ENCODE peak calls at places on chromosome 1, in four cellular contexts. One of them, this sample, is unnamed.

GRCh38 chr1:243526180-243526579 is 270.3 kb downstream of the SDCCAG8 start:
- DNase-seq in DMS79 treated with DMSO at 0.1 percent for 48 hours: no peak
- DNase-seq in mucosa of descending colon: no peak
- DNase-seq in GM23338: no peak
- DNase-seq in this sample: no peak

GRCh38 chr1:6003568-6004411 is 11.6 kb upstream of the NPHP4 start:
- DNase-seq in DMS79 treated with DMSO at 0.1 percent for 48 hours: peak
- DNase-seq in mucosa of descending colon: no peak
- DNase-seq in GM23338: no peak
- DNase-seq in this sample: peak

GRCh38 chr1:180917306-180918065 is 4.8 kb downstream of the KIAA1614 start:
- DNase-seq in DMS79 treated with DMSO at 0.1 percent for 48 hours: no peak
- DNase-seq in mucosa of descending colon: no peak
- DNase-seq in GM23338: peak
- DNase-seq in this sample: no peak

GRCh38 chr1:59045636-59046035 is 251.3 kb upstream of the FGGY start:
- DNase-seq in DMS79 treated with DMSO at 0.1 percent for 48 hours: no peak
- DNase-seq in mucosa of descending colon: no peak
- DNase-seq in GM23338: no peak
- DNase-seq in this sample: no peak

GRCh38 chr1:165871311-165872067 is 44.1 kb downstream of the UCK2 start:
- DNase-seq in DMS79 treated with DMSO at 0.1 percent for 48 hours: no peak
- DNase-seq in mucosa of descending colon: peak
- DNase-seq in GM23338: peak
- DNase-seq in this sample: no peak

GRCh38 chr1:219991511-219991810 is 54.8 kb downstream of the EPRS1 start:
- DNase-seq in DMS79 treated with DMSO at 0.1 percent for 48 hours: no peak
- DNase-seq in mucosa of descending colon: no peak
- DNase-seq in GM23338: no peak
- DNase-seq in this sample: no peak

GRCh38 chr1:67317803-67318202 is 10.1 kb downstream of the IL12RB2 start:
- DNase-seq in DMS79 treated with DMSO at 0.1 percent for 48 hours: no peak
- DNase-seq in mucosa of descending colon: no peak
- DNase-seq in GM23338: no peak
- DNase-seq in this sample: no peak

GRCh38 chr1:37724575-37724974 is 32.3 kb downstream of the CDCA8 start:
- DNase-seq in DMS79 treated with DMSO at 0.1 percent for 48 hours: no peak
- DNase-seq in mucosa of descending colon: no peak
- DNase-seq in GM23338: no peak
- DNase-seq in this sample: no peak

GRCh38 chr1:212285685-212286436 is 651 bp downstream of the PPP2R5A start:
- DNase-seq in DMS79 treated with DMSO at 0.1 percent for 48 hours: no peak
- DNase-seq in mucosa of descending colon: peak
- DNase-seq in GM23338: peak
- DNase-seq in this sample: peak

GRCh38 chr1:177495878-177496277 is 325.1 kb downstream of the BRINP2 start:
- DNase-seq in DMS79 treated with DMSO at 0.1 percent for 48 hours: no peak
- DNase-seq in mucosa of descending colon: no peak
- DNase-seq in GM23338: no peak
- DNase-seq in this sample: no peak

GRCh38 chr1:93177991-93178390 is 2.2 kb downstream of the TMED5 start:
- DNase-seq in DMS79 treated with DMSO at 0.1 percent for 48 hours: no peak
- DNase-seq in mucosa of descending colon: no peak
- DNase-seq in GM23338: no peak
- DNase-seq in this sample: no peak

GRCh38 chr1:229556551-229556950 is 2.0 kb downstream of the ABCB10 start:
- DNase-seq in DMS79 treated with DMSO at 0.1 percent for 48 hours: no peak
- DNase-seq in mucosa of descending colon: no peak
- DNase-seq in GM23338: no peak
- DNase-seq in this sample: no peak

GRCh38 chr1:117110774-117111173 is 10.8 kb downstream of the TRIM45 start:
- DNase-seq in DMS79 treated with DMSO at 0.1 percent for 48 hours: no peak
- DNase-seq in mucosa of descending colon: no peak
- DNase-seq in GM23338: no peak
- DNase-seq in this sample: no peak

GRCh38 chr1:24544239-24544638 is 11.6 kb upstream of the NCMAP start:
- DNase-seq in DMS79 treated with DMSO at 0.1 percent for 48 hours: no peak
- DNase-seq in mucosa of descending colon: no peak
- DNase-seq in GM23338: no peak
- DNase-seq in this sample: no peak

GRCh38 chr1:183864611-183865010 is 59.7 kb downstream of the RGL1 start:
- DNase-seq in DMS79 treated with DMSO at 0.1 percent for 48 hours: no peak
- DNase-seq in mucosa of descending colon: no peak
- DNase-seq in GM23338: no peak
- DNase-seq in this sample: no peak

GRCh38 chr1:196609114-196609737 is 986 bp upstream of the KCNT2 start:
- DNase-seq in DMS79 treated with DMSO at 0.1 percent for 48 hours: no peak
- DNase-seq in mucosa of descending colon: no peak
- DNase-seq in GM23338: peak
- DNase-seq in this sample: peak

GRCh38 chr1:211200311-211200710 is 58.9 kb upstream of the RCOR3 start:
- DNase-seq in DMS79 treated with DMSO at 0.1 percent for 48 hours: no peak
- DNase-seq in mucosa of descending colon: no peak
- DNase-seq in GM23338: no peak
- DNase-seq in this sample: no peak

This sample was measured in iPS-NIHi11.